ENCODE peak calls at places on chromosomes 6 and 20, in four cellular contexts. I is stimulated activated effector memory CD8-positive, alpha-beta T cell treated with anti-CD3 and anti-CD28 coated beads, Interleukin-12 subunit alpha, Interleukin-12 subunit beta, amount 100 ng/mL, for 72 hours; E is mucosa of descending colon; Z is right cardiac atrium. R is an unnamed sample.

GRCh38 chr20:62285722-62286121 is 17.1 kb upstream of the ADRM1 start:
- ATAC-seq in I (no peak), E (no peak), Z (peak; percentile 82), R (no peak)

GRCh38 chr6:97141756-97142155 is 141.3 kb downstream of the MMS22L start:
- ATAC-seq in I (no peak), E (no peak), Z (no peak), R (no peak)

GRCh38 chr6:13289789-13290318 is 38.5 kb downstream of the TBC1D7 start:
- ATAC-seq in I (no peak), E (peak; percentile 85), Z (no peak), R (no peak)

GRCh38 chr6:151425561-151425960 is 26.4 kb downstream of the RMND1 start:
- ATAC-seq in I (no peak), E (peak; percentile 84), Z (no peak), R (no peak)

GRCh38 chr20:11229772-11230171 is 556.0 kb upstream of the JAG1 start:
- ATAC-seq in I (no peak), E (peak; percentile 53), Z (peak; percentile 95), R (no peak)

GRCh38 chr6:24332306-24332705 is 25.6 kb downstream of the DCDC2 start:
- ATAC-seq in I (no peak), E (no peak), Z (no peak), R (no peak)

GRCh38 chr6:32814145-32814544 is 2.7 kb downstream of the HLA-DOB start:
- ATAC-seq in I (peak; percentile 69), E (no peak), Z (no peak), R (peak; percentile 68)

GRCh38 chr6:72042088-72042487 is 155.7 kb downstream of the RIMS1 start:
- ATAC-seq in I (no peak), E (no peak), Z (no peak), R (no peak)

GRCh38 chr6:44388876-44389275 is 1.4 kb downstream of the CDC5L start:
- ATAC-seq in I (no peak), E (no peak), Z (no peak), R (no peak)

GRCh38 chr6:107636486-107636885 is 146.6 kb downstream of the SOBP start:
- ATAC-seq in I (no peak), E (no peak), Z (no peak), R (no peak)

GRCh38 chr20:51176846-51177245 is 153.9 kb upstream of the KCNG1 start:
- ATAC-seq in I (no peak), E (no peak), Z (no peak), R (no peak)

GRCh38 chr6:92267335-92267734 is 1152.0 kb downstream of the EPHA7 start:
- ATAC-seq in I (no peak), E (no peak), Z (no peak), R (no peak)

GRCh38 chr20:58718121-58718563 is 25.5 kb downstream of the NPEPL1 start:
- ATAC-seq in I (no peak), E (no peak), Z (no peak), R (no peak)

GRCh38 chr6:77930382-77930781 is 277.5 kb downstream of the MEI4 start:
- ATAC-seq in I (no peak), E (no peak), Z (no peak), R (no peak)

GRCh38 chr6:32604434-32604877 is 14.8 kb upstream of the HLA-DRB1 start:
- ATAC-seq in I (peak; percentile 63), E (peak; percentile 83), Z (peak; percentile 92), R (peak; percentile 28)

GRCh38 chr20:4519530-4519929 is 202.2 kb upstream of the PRND start:
- ATAC-seq in I (no peak), E (peak; percentile 13), Z (no peak), R (peak; percentile 38)

GRCh38 chr6:53377289-53377688 is 28.5 kb upstream of the ELOVL5 start:
- ATAC-seq in I (no peak), E (no peak), Z (no peak), R (no peak)

GRCh38 chr20:54221996-54222890 is 14.4 kb downstream of the PFDN4 start:
- ATAC-seq in I (no peak), E (no peak), Z (peak; percentile 49), R (no peak)

GRCh38 chr6:109001554-109001953 is 93.1 kb downstream of the SESN1 start:
- ATAC-seq in I (no peak), E (no peak), Z (peak; percentile 33), R (no peak)

GRCh38 chr6:95784019-95784418 is 206.7 kb downstream of the MANEA start:
- ATAC-seq in I (no peak), E (no peak), Z (no peak), R (no peak)

GRCh38 chr20:59082981-59083380 is 40.4 kb upstream of the PRELID3B start:
- ATAC-seq in I (no peak), E (peak; percentile 16), Z (no peak), R (no peak)

GRCh38 chr6:70884074-70884983 is 72.5 kb downstream of the B3GAT2 start:
- ATAC-seq in I (peak; percentile 75), E (peak; percentile 84), Z (peak; percentile 87), R (peak; percentile 79)

GRCh38 chr6:46626228-46626909 is 26.2 kb downstream of the CYP39A1 start:
- ATAC-seq in I (peak; percentile 47), E (no peak), Z (no peak), R (peak; percentile 40)

GRCh38 chr20:64091762-64092161 is 7.6 kb upstream of the LKAAEAR1 start:
- ATAC-seq in I (peak; percentile 15), E (no peak), Z (peak; percentile 18), R (no peak)

GRCh38 chr6:158938811-158939254 is 61.2 kb downstream of the RSPH3 start:
- ATAC-seq in I (peak; percentile 72), E (peak; percentile 94), Z (peak; percentile 76), R (peak; percentile 93)

GRCh38 chr6:109351231-109352132 is 30.8 kb downstream of the CD164 start:
- ATAC-seq in I (no peak), E (peak; percentile 56), Z (peak; percentile 35), R (no peak)

GRCh38 chr6:99129835-99130234 is 182.1 kb upstream of the FBXL4 start:
- ATAC-seq in I (no peak), E (no peak), Z (no peak), R (no peak)

GRCh38 chr20:13687827-13688226 is 49.1 kb upstream of the TASP1 start:
- ATAC-seq in I (no peak), E (no peak), Z (no peak), R (no peak)

GRCh38 chr6:112141707-112142106 is 54.3 kb downstream of the FAM229B start:
- ATAC-seq in I (peak; percentile 62), E (no peak), Z (no peak), R (peak; percentile 45)

GRCh38 chr6:95543798-95544197 is 33.5 kb upstream of the MANEA start:
- ATAC-seq in I (no peak), E (no peak), Z (peak; percentile 55), R (no peak)

R was measured in activated T-helper 17 cell treated with anti-CD3 and anti-CD28 coated beads, Interleukin-2, amount 50 U/mL, for 72 hours.